ENCODE peak calls at places on chromosomes 5 and 9, in ten cellular contexts. A is kidney epithelial cell, E is thoracic aorta, U is A549, N is natural killer cell, V is RWPE2, F is heart left ventricle, K is astrocyte of the spinal cord, Q is GM13977, P is nephron progenitor cell. Z is an unnamed sample.

GRCh38 chr5:133196441-133197085 is 144.8 kb downstream of the HSPA4 start:
- DNase-seq in A (no peak), E (no peak), U (no peak), N (no peak), V (no peak), F (no peak), K (no peak), Q (no peak), P (no peak), Z (no peak)

GRCh38 chr9:129225815-129226214 is 47.8 kb upstream of the IER5L start:
- DNase-seq in A (no peak), E (no peak), U (peak; percentile 49), N (no peak), V (peak; percentile 86), F (peak; percentile 87), K (peak; percentile 79), Q (no peak), P (peak; percentile 54), Z (no peak)

GRCh38 chr5:56981906-56982305 is 30.0 kb upstream of the MIER3 start:
- DNase-seq in A (no peak), E (no peak), U (no peak), N (no peak), V (no peak), F (no peak), K (no peak), Q (no peak), P (no peak), Z (no peak)

GRCh38 chr9:134686896-134687295 is 45.3 kb downstream of the COL5A1 start:
- DNase-seq in A (no peak), E (no peak), U (no peak), N (no peak), V (no peak), F (peak; percentile 46), K (no peak), Q (no peak), P (no peak), Z (no peak)

GRCh38 chr5:96703384-96703910 is 41.3 kb downstream of the CAST start:
- DNase-seq in A (no peak), E (no peak), U (no peak), N (no peak), V (peak; percentile 82), F (no peak), K (peak; percentile 40), Q (peak; percentile 69), P (no peak), Z (no peak)

GRCh38 chr5:67035098-67035740 is 161.4 kb downstream of the CD180 start:
- DNase-seq in A (no peak), E (no peak), U (no peak), N (no peak), V (no peak), F (no peak), K (no peak), Q (no peak), P (no peak), Z (no peak)

GRCh38 chr9:100417815-100418214 is 9.1 kb upstream of the MSANTD3 start:
- DNase-seq in A (no peak), E (no peak), U (no peak), N (no peak), V (no peak), F (no peak), K (no peak), Q (no peak), P (no peak), Z (no peak)

GRCh38 chr9:123033864-123034598 is 564 bp downstream of the GPR21 start:
- DNase-seq in A (no peak), E (no peak), U (no peak), N (no peak), V (no peak), F (no peak), K (no peak), Q (no peak), P (no peak), Z (no peak)

DNA sequence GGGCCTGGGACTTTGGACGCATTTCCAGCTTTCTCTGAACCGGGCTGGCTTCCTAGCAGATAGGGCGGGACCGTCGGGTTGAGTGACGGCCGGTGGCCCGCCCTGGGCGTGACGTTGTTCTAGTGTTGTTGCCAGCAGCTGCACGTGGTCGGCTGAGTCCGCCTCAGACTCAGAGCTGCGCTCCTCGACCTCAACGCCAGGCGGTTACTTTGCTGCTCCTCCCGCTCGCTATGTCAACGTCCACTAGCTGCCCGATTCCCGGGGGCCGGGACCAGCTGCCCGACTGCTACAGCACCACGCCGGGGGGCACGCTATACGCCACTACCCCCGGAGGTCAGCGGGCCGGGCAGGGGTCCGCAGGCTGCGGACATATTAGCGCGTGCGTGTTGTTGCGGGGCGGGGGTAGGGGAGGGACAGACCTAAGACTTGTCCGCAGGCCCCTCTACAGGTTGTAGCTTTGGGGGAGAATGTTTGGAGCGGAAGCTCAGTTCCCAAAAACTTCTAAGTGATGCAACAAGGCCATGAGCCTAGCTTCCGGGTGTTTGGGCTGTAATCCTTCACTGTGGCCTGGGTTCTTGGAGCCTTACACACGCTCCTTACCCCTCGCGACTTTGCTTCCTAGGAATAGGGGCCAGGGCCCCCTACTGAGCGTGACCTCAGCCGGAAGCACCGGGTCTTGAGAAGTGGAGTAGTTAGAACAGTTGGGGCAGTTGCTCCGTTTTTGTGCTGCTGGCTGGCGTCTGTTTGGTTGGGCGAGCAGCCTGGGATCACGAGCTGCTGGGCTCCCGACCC is at the start of gene EIF4EBP3:
- DNase-seq in A (peak; percentile 77), E (peak; percentile 86), U (peak; percentile 87), N (peak; percentile 89), V (peak; percentile 95), F (peak; percentile 98), K (peak; percentile 95), Q (peak; percentile 84), P (peak; percentile 93), Z (peak; percentile 85)
- TF ChIP-seq CTCF in A (peak; percentile 46), E (peak; percentile 84), U (no peak), N (peak; percentile 65), V (peak; percentile 47), F (peak; percentile 35), K (peak; percentile 51), Q (peak; percentile 34), P (peak; percentile 55), Z (no peak)

GRCh38 chr5:43647789-43648188 is 44.8 kb downstream of the NNT start:
- DNase-seq in A (no peak), E (no peak), U (no peak), N (no peak), V (no peak), F (no peak), K (no peak), Q (no peak), P (no peak), Z (no peak)

GRCh38 chr5:43643750-43644149 is 40.8 kb downstream of the NNT start:
- DNase-seq in A (no peak), E (no peak), U (no peak), N (no peak), V (no peak), F (no peak), K (no peak), Q (no peak), P (no peak), Z (no peak)

GRCh38 chr5:43648499-43649124 is 45.6 kb downstream of the NNT start:
- DNase-seq in A (no peak), E (no peak), U (no peak), N (no peak), V (no peak), F (no peak), K (no peak), Q (no peak), P (no peak), Z (no peak)

GRCh38 chr5:43649256-43649655 is 46.3 kb downstream of the NNT start:
- DNase-seq in A (no peak), E (no peak), U (no peak), N (no peak), V (no peak), F (no peak), K (peak; percentile 79), Q (no peak), P (no peak), Z (no peak)

DNA sequence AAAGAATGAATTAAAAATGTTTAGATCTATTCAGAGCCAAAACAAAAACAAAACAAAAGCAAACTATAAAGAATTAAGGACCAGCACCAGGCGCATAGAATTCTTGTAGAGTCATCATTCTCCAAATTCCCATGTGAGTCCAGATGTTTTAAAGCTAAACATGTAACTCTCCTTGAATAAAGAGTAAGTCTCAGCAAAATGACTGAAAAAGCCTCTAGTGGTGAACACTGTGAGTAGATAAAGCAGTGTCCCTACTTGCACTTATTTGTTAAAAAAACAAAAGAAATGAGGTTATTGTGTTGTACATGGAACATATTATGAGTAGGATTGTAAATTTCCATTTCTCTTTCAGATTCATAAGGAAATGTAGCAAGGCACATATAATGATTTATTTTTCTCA is 44.0 kb downstream of the NNT start:
- DNase-seq in A (no peak), E (no peak), U (no peak), N (no peak), V (no peak), F (no peak), K (peak; percentile 32), Q (no peak), P (no peak), Z (no peak)
- TF ChIP-seq CTCF in A (no peak), E (peak; percentile 10), U (no peak), N (no peak), V (peak; percentile 22), F (no peak), K (peak; percentile 28), Q (no peak), P (no peak), Z (no peak)

GRCh38 chr9:76298497-76299144 is 95.6 kb downstream of the RFK start:
- DNase-seq in A (no peak), E (no peak), U (no peak), N (no peak), V (no peak), F (no peak), K (no peak), Q (no peak), P (no peak), Z (no peak)
- TF ChIP-seq CTCF in A (no peak), E (no peak), U (peak; percentile 30), N (no peak), V (peak; percentile 28), F (no peak), K (no peak), Q (peak; percentile 22), P (no peak), Z (no peak)

DNA sequence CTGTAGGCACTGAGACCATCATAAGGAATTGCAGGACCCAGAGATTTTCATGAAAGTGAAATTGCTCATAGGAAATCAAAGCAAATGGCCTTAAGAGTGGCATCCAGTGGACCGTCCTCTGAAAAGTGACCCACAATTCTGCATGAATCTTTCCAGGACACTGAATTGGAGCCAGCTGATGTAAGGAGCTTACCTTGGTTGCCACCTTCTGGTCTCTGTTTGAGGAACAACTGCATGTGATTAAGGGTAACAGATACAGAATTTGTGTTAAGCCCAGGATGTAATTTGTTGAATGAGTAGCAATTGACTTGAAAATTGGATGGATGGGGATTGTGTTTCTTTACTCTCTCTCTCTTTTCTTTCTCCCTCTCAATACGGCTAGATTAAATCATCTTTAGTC is 49.9 kb upstream of the GAS1 start:
- DNase-seq in A (no peak), E (no peak), U (no peak), N (no peak), V (no peak), F (no peak), K (no peak), Q (no peak), P (no peak), Z (no peak)
- TF ChIP-seq CTCF in A (peak; percentile 7), E (no peak), U (no peak), N (no peak), V (peak; percentile 81), F (no peak), K (peak; percentile 9), Q (no peak), P (peak; percentile 25), Z (no peak)

Z was measured in GM20000.